ENCODE peak calls at places on chromosomes 13 and 19, in six cellular contexts. P is Daoy; D is mucosa of gallbladder; V is KBM-7; K is foreskin fibroblast; N is stimulated activated naive B cell treated with anti-CD40 and anti-IgM and Interleukin-4, amounts not matched to agents 10 μg/mL and 1 μg/mL and 100 μg/mL, for 72 hours. O is an unnamed sample.

GRCh38 chr19:16608290-16608704 is 19.7 kb downstream of the MED26 start:
- DNase-seq in P (peak), D (peak), N (no peak), V (no peak), K (peak), O (no peak)

GRCh38 chr19:44278181-44278690 is 18.6 kb downstream of the ZNF233 start:
- DNase-seq in P (no peak), V (no peak), K (peak), D (no peak), N (no peak), O (no peak)

GRCh38 chr19:43765109-43765876 is 10.5 kb upstream of the SMG9 start:
- DNase-seq in K (peak), V (peak), N (peak), P (peak), D (peak), O (peak)

GRCh38 chr13:112781287-112781686 is 91.4 kb downstream of the ATP11A start:
- DNase-seq in K (no peak), D (no peak), V (no peak), N (no peak), P (no peak), O (no peak)

GRCh38 chr19:49497790-49498106 is 1.5 kb downstream of the RPS11 start:
- DNase-seq in D (no peak), V (no peak), P (no peak), N (no peak), K (no peak), O (no peak)

GRCh38 chr19:567296-567900 is 5.0 kb upstream of the BSG start:
- DNase-seq in V (no peak), N (no peak), D (no peak), K (no peak), P (no peak), O (no peak)

GRCh38 chr13:100594731-100595130 is 6.1 kb upstream of the GGACT start:
- DNase-seq in P (no peak), N (no peak), K (no peak), D (no peak), V (no peak), O (no peak)

GRCh38 chr13:25525884-25526283 is 154.1 kb downstream of the ATP8A2 start:
- DNase-seq in D (no peak), V (no peak), K (no peak), P (no peak), N (no peak), O (no peak)

GRCh38 chr13:105410602-105411001 is 1124.9 kb downstream of the EFNB2 start:
- DNase-seq in V (peak), N (no peak), K (peak), D (peak), P (peak), O (peak)

GRCh38 chr13:112725346-112726017 is 35.6 kb downstream of the ATP11A start:
- DNase-seq in P (peak), K (no peak), D (peak), N (no peak), V (peak), O (peak)

GRCh38 chr13:79989251-79989661 is 351.7 kb downstream of the SPRY2 start:
- DNase-seq in P (peak), N (no peak), V (no peak), K (peak), D (no peak), O (peak)

GRCh38 chr19:51339313-51339686 is 2.6 kb downstream of the VSIG10L start:
- DNase-seq in N (no peak), V (no peak), K (no peak), D (no peak), P (no peak), O (no peak)

GRCh38 chr13:102774210-102774560 is 599 bp upstream of the TEX30 start:
- DNase-seq in D (no peak), N (no peak), P (peak), K (no peak), V (no peak), O (no peak)

GRCh38 chr19:35294328-35294727 is 2.4 kb downstream of the MAG start:
- DNase-seq in N (no peak), P (no peak), V (no peak), D (no peak), K (peak), O (no peak)

GRCh38 chr19:22797040-22797439 is 13.1 kb upstream of the ZNF99 start:
- DNase-seq in N (no peak), D (no peak), V (no peak), P (no peak), K (no peak), O (no peak)

GRCh38 chr19:46766569-46767317 is 20.5 kb upstream of the STRN4 start:
- DNase-seq in V (peak), N (no peak), K (no peak), D (no peak), P (peak), O (peak)

GRCh38 chr19:5138606-5139594 is 170.0 kb downstream of the KDM4B start:
- DNase-seq in D (peak), V (peak), N (peak), K (peak), P (peak), O (peak)

GRCh38 chr19:4620675-4621074 is 18.6 kb upstream of the TNFAIP8L1 start:
- DNase-seq in P (no peak), V (no peak), D (no peak), N (no peak), K (no peak), O (no peak)

GRCh38 chr19:21483589-21484170 is 21.7 kb upstream of the ZNF429 start:
- DNase-seq in D (peak), P (peak), V (peak), N (peak), K (no peak), O (peak)

GRCh38 chr19:6108721-6109633 is 1.3 kb downstream of the RFX2 start:
- DNase-seq in N (no peak), K (peak), V (peak), P (peak), D (peak), O (no peak)

GRCh38 chr13:113660066-113660465 is 2.1 kb upstream of the ATP4B start:
- DNase-seq in K (no peak), V (no peak), N (no peak), D (no peak), P (no peak), O (no peak)

GRCh38 chr19:6103217-6103644 is 7.1 kb downstream of the RFX2 start:
- DNase-seq in D (peak), K (peak), V (no peak), N (no peak), P (peak), O (peak)

GRCh38 chr13:102779426-102780159 is 6.0 kb upstream of the TEX30 start:
- DNase-seq in N (no peak), D (no peak), K (no peak), V (peak), P (no peak), O (peak)

GRCh38 chr13:47334173-47334572 is 437.3 kb upstream of the HTR2A start:
- DNase-seq in V (no peak), D (no peak), K (peak), N (no peak), P (peak), O (peak)

GRCh38 chr19:8631425-8631819 is 989 bp downstream of the NFILZ start:
- DNase-seq in V (no peak), K (no peak), D (peak), N (no peak), P (peak), O (no peak)

GRCh38 chr13:102816633-102817032 is 17.7 kb downstream of the BIVM start:
- DNase-seq in D (no peak), K (no peak), P (no peak), N (no peak), V (no peak), O (no peak)

GRCh38 chr13:21668665-21669599 is 1.9 kb upstream of the FGF9 start:
- DNase-seq in D (no peak), V (peak), N (peak), P (peak), K (no peak), O (no peak)

GRCh38 chr19:18294467-18294864 is 13.0 kb upstream of the JUND start:
- DNase-seq in D (peak), N (peak), K (no peak), V (no peak), P (no peak), O (no peak)

GRCh38 chr13:110012102-110012739 is 225.8 kb upstream of the IRS2 start:
- DNase-seq in P (peak), D (no peak), K (peak), V (no peak), N (no peak), O (peak)

GRCh38 chr13:111461445-111462149 is 141.2 kb downstream of the TEX29 start:
- DNase-seq in V (no peak), K (no peak), D (no peak), P (no peak), N (no peak), O (no peak)

GRCh38 chr13:53953205-53953604 is 924.6 kb downstream of the OLFM4 start:
- DNase-seq in V (no peak), N (no peak), D (no peak), K (no peak), P (no peak), O (no peak)

GRCh38 chr13:73481265-73481664 is 422.5 kb downstream of the KLF5 start:
- DNase-seq in K (no peak), N (no peak), D (no peak), P (no peak), V (no peak), O (no peak)

GRCh38 chr19:32673573-32673972 is 1.4 kb downstream of the ANKRD27 start:
- DNase-seq in P (no peak), K (no peak), D (no peak), N (no peak), V (no peak), O (no peak)

GRCh38 chr13:66159526-66159925 is 1070.6 kb downstream of the PCDH9 start:
- DNase-seq in D (no peak), V (no peak), K (no peak), P (no peak), N (no peak), O (no peak)

O was measured in HT1080.